ENCODE peak calls at places on chromosomes 7 and 10, in nine cellular contexts. F, O, N, L, X, S, P, Y and J are unnamed samples.

GRCh38 chr7:33243319-33243881 is 114.0 kb downstream of the BBS9 start:
- DNase-seq in O (no peak), N (no peak), Y (peak; percentile 57), X (no peak), S (no peak), F (no peak), P (no peak), L (no peak), J (peak; percentile 31)

GRCh38 chr7:93374345-93374940 is 142.3 kb downstream of the VPS50 start:
- DNase-seq in P (no peak), S (no peak), Y (peak; percentile 45), N (no peak), O (no peak), L (no peak), X (no peak), F (no peak), J (peak; percentile 58)

GRCh38 chr7:50632561-50633413 is 67.6 kb upstream of the DDC start:
- DNase-seq in N (no peak), S (no peak), L (peak; percentile 66), O (peak; percentile 75), P (peak; percentile 29), X (peak; percentile 53), Y (peak; percentile 48), F (no peak), J (no peak)

GRCh38 chr7:99399597-99399996 is 8.8 kb downstream of the PDAP1 start:
- DNase-seq in P (no peak), L (no peak), N (no peak), S (no peak), O (no peak), Y (no peak), F (no peak), X (no peak), J (no peak)

GRCh38 chr7:99561735-99562051 is 3.3 kb downstream of the ZNF655 start:
- DNase-seq in L (no peak), Y (no peak), F (no peak), S (no peak), O (no peak), X (no peak), P (no peak), N (no peak), J (no peak)

GRCh38 chr7:120582916-120583315 is 275.0 kb downstream of the TSPAN12 start:
- DNase-seq in N (no peak), Y (no peak), F (no peak), S (no peak), L (no peak), O (no peak), P (no peak), X (no peak), J (no peak)

GRCh38 chr10:71761105-71761511 is 12.2 kb downstream of the VSIR start:
- DNase-seq in L (no peak), Y (no peak), S (no peak), P (no peak), X (no peak), O (peak; percentile 53), F (no peak), N (no peak), J (no peak)

GRCh38 chr7:131538791-131539179 is 17.6 kb downstream of the PODXL start:
- DNase-seq in X (no peak), O (no peak), S (peak; percentile 67), N (no peak), Y (no peak), F (no peak), L (no peak), P (no peak), J (peak; percentile 49)

GRCh38 chr7:34341331-34341730 is 316.7 kb upstream of the NPSR1 start:
- DNase-seq in L (no peak), Y (no peak), P (no peak), F (no peak), X (no peak), O (no peak), N (no peak), S (no peak), J (no peak)

GRCh38 chr10:127148066-127148932 is 48.1 kb downstream of the INSYN2A start:
- DNase-seq in X (no peak), S (no peak), N (no peak), Y (peak; percentile 72), F (no peak), L (no peak), P (no peak), O (no peak), J (no peak)

GRCh38 chr10:102705531-102705930 is 8.7 kb downstream of the ARL3 start:
- DNase-seq in S (no peak), F (no peak), L (no peak), X (no peak), Y (no peak), P (no peak), N (no peak), O (no peak), J (no peak)

GRCh38 chr10:35464805-35465456 is 128.6 kb downstream of the CCNY start:
- DNase-seq in O (no peak), N (no peak), S (no peak), L (no peak), Y (no peak), F (no peak), X (no peak), P (no peak), J (no peak)

GRCh38 chr7:46649896-46650295 is 728.8 kb upstream of the IGFBP3 start:
- DNase-seq in L (no peak), Y (no peak), N (no peak), X (no peak), S (no peak), O (no peak), F (no peak), P (no peak), J (no peak)